ENCODE peak calls at places on chromosomes 11 and 22, in five cellular contexts. One of them, this sample, is unnamed.

GRCh38 chr11:88353835-88354496 is 16.4 kb upstream of the CTSC start:
- DNase-seq in activated CD4-positive, alpha-beta T cell treated with anti-CD3 and anti-CD28 coated beads, Interleukin-2, amount 10 ng/mL, durations not matched to agents 7 days and 5 days: no peak
- DNase-seq in fibroblast of the conjunctiva: no peak
- DNase-seq in EL: no peak
- DNase-seq in stimulated activated CD8-positive, alpha-beta memory T cell treated with anti-CD3 and anti-CD28 coated beads, Interleukin-15, amount 100 ng/mL, for 4 hours: no peak
- DNase-seq in this sample: no peak

GRCh38 chr11:112310867-112311266 is 50.2 kb upstream of the PLET1 start:
- DNase-seq in activated CD4-positive, alpha-beta T cell treated with anti-CD3 and anti-CD28 coated beads, Interleukin-2, amount 10 ng/mL, durations not matched to agents 7 days and 5 days: no peak
- DNase-seq in fibroblast of the conjunctiva: no peak
- DNase-seq in EL: no peak
- DNase-seq in stimulated activated CD8-positive, alpha-beta memory T cell treated with anti-CD3 and anti-CD28 coated beads, Interleukin-15, amount 100 ng/mL, for 4 hours: no peak
- DNase-seq in this sample: no peak

GRCh38 chr22:30691204-30691603 is 3.5 kb upstream of the OSBP2 start:
- DNase-seq in activated CD4-positive, alpha-beta T cell treated with anti-CD3 and anti-CD28 coated beads, Interleukin-2, amount 10 ng/mL, durations not matched to agents 7 days and 5 days: no peak
- DNase-seq in fibroblast of the conjunctiva: no peak
- DNase-seq in EL: no peak
- DNase-seq in stimulated activated CD8-positive, alpha-beta memory T cell treated with anti-CD3 and anti-CD28 coated beads, Interleukin-15, amount 100 ng/mL, for 4 hours: no peak
- DNase-seq in this sample: no peak

GRCh38 chr11:95378106-95378505 is 147.1 kb upstream of the SESN3 start:
- DNase-seq in activated CD4-positive, alpha-beta T cell treated with anti-CD3 and anti-CD28 coated beads, Interleukin-2, amount 10 ng/mL, durations not matched to agents 7 days and 5 days: no peak
- DNase-seq in fibroblast of the conjunctiva: no peak
- DNase-seq in EL: no peak
- DNase-seq in stimulated activated CD8-positive, alpha-beta memory T cell treated with anti-CD3 and anti-CD28 coated beads, Interleukin-15, amount 100 ng/mL, for 4 hours: no peak
- DNase-seq in this sample: peak; percentile 16

GRCh38 chr22:47161631-47162030 is 399.2 kb downstream of the TBC1D22A start:
- DNase-seq in activated CD4-positive, alpha-beta T cell treated with anti-CD3 and anti-CD28 coated beads, Interleukin-2, amount 10 ng/mL, durations not matched to agents 7 days and 5 days: no peak
- DNase-seq in fibroblast of the conjunctiva: no peak
- DNase-seq in EL: no peak
- DNase-seq in stimulated activated CD8-positive, alpha-beta memory T cell treated with anti-CD3 and anti-CD28 coated beads, Interleukin-15, amount 100 ng/mL, for 4 hours: no peak
- DNase-seq in this sample: no peak

GRCh38 chr11:12506502-12506921 is 129.1 kb downstream of the PARVA start:
- DNase-seq in activated CD4-positive, alpha-beta T cell treated with anti-CD3 and anti-CD28 coated beads, Interleukin-2, amount 10 ng/mL, durations not matched to agents 7 days and 5 days: no peak
- DNase-seq in fibroblast of the conjunctiva: no peak
- DNase-seq in EL: peak; percentile 47
- DNase-seq in stimulated activated CD8-positive, alpha-beta memory T cell treated with anti-CD3 and anti-CD28 coated beads, Interleukin-15, amount 100 ng/mL, for 4 hours: no peak
- DNase-seq in this sample: no peak

GRCh38 chr11:119236490-119236889 is 30.4 kb downstream of the CBL start:
- DNase-seq in activated CD4-positive, alpha-beta T cell treated with anti-CD3 and anti-CD28 coated beads, Interleukin-2, amount 10 ng/mL, durations not matched to agents 7 days and 5 days: no peak
- DNase-seq in fibroblast of the conjunctiva: no peak
- DNase-seq in EL: peak; percentile 43
- DNase-seq in stimulated activated CD8-positive, alpha-beta memory T cell treated with anti-CD3 and anti-CD28 coated beads, Interleukin-15, amount 100 ng/mL, for 4 hours: no peak
- DNase-seq in this sample: no peak

GRCh38 chr11:67199751-67200150 is 66.5 kb upstream of the GRK2 start:
- DNase-seq in activated CD4-positive, alpha-beta T cell treated with anti-CD3 and anti-CD28 coated beads, Interleukin-2, amount 10 ng/mL, durations not matched to agents 7 days and 5 days: no peak
- DNase-seq in fibroblast of the conjunctiva: no peak
- DNase-seq in EL: no peak
- DNase-seq in stimulated activated CD8-positive, alpha-beta memory T cell treated with anti-CD3 and anti-CD28 coated beads, Interleukin-15, amount 100 ng/mL, for 4 hours: no peak
- DNase-seq in this sample: no peak

GRCh38 chr11:68414457-68415221 is 45.9 kb upstream of the PPP6R3 start:
- DNase-seq in activated CD4-positive, alpha-beta T cell treated with anti-CD3 and anti-CD28 coated beads, Interleukin-2, amount 10 ng/mL, durations not matched to agents 7 days and 5 days: no peak
- DNase-seq in fibroblast of the conjunctiva: no peak
- DNase-seq in EL: no peak
- DNase-seq in stimulated activated CD8-positive, alpha-beta memory T cell treated with anti-CD3 and anti-CD28 coated beads, Interleukin-15, amount 100 ng/mL, for 4 hours: no peak
- DNase-seq in this sample: no peak

GRCh38 chr22:48923165-48923875 is 904.4 kb downstream of the BRD1 start:
- DNase-seq in activated CD4-positive, alpha-beta T cell treated with anti-CD3 and anti-CD28 coated beads, Interleukin-2, amount 10 ng/mL, durations not matched to agents 7 days and 5 days: no peak
- DNase-seq in fibroblast of the conjunctiva: no peak
- DNase-seq in EL: no peak
- DNase-seq in stimulated activated CD8-positive, alpha-beta memory T cell treated with anti-CD3 and anti-CD28 coated beads, Interleukin-15, amount 100 ng/mL, for 4 hours: no peak
- DNase-seq in this sample: no peak